ENCODE peak calls at places on chromosome 12, in seven cellular contexts. I is heart left ventricle; C is H9; Y is CD8-positive, alpha-beta T cell; H is BE2C; T is colonic mucosa; M is pancreas. W is an unnamed sample. For H3K27me3, the result is how much of the 10 kb centered on the place peaks cover.

GRCh38 chr12:78878447-78878846 is 13.9 kb downstream of the SYT1 start:
- DNase-seq in H (no peak), C (no peak), M (no peak), Y (no peak), T (no peak), I (no peak), W (no peak)

GRCh38 chr12:106583578-106584103 is 837 bp downstream of the RFX4 start:
- DNase-seq in M (peak), I (no peak), H (no peak), Y (no peak), C (peak), T (no peak), W (peak)

GRCh38 chr12:103556890-103557667 is 30.0 kb upstream of the STAB2 start:
- DNase-seq in H (no peak), T (no peak), I (no peak), M (no peak), Y (no peak), C (no peak), W (no peak)

GRCh38 chr12:98635657-98636323 is 8.8 kb downstream of the IKBIP start:
- DNase-seq in Y (no peak), C (no peak), I (no peak), M (no peak), T (no peak), H (no peak), W (no peak)

GRCh38 chr12:13362260-13362841 is 165.8 kb downstream of the EMP1 start:
- DNase-seq in M (peak), C (peak), I (peak), T (peak), Y (no peak), H (peak), W (peak)

GRCh38 chr12:116426391-116427136 is 132.6 kb upstream of the MAP1LC3B2 start:
- DNase-seq in I (peak), M (no peak), C (peak), Y (no peak), H (peak), T (no peak), W (peak)

GRCh38 chr12:115619889-115620288 is 657.6 kb downstream of the MED13L start:
- DNase-seq in T (no peak), Y (no peak), M (no peak), H (no peak), I (no peak), C (peak), W (peak)

GRCh38 chr12:126582231-126582630 is 1517.0 kb downstream of the AACS start:
- DNase-seq in Y (no peak), I (no peak), C (no peak), H (no peak), T (no peak), M (no peak), W (no peak)

GRCh38 chr12:97940629-97941028 is 478.0 kb downstream of the RMST start:
- DNase-seq in H (no peak), I (no peak), T (no peak), Y (no peak), C (no peak), M (no peak), W (no peak)

GRCh38 chr12:127169321-127170270 is 1097.4 kb upstream of the TMEM132C start:
- DNase-seq in I (no peak), C (no peak), Y (no peak), H (no peak), T (no peak), M (no peak), W (no peak)

GRCh38 chr12:117105902-117106301 is 6.7 kb upstream of the TESC start:
- DNase-seq in Y (peak), I (no peak), M (no peak), T (peak), H (no peak), C (no peak), W (no peak)

GRCh38 chr12:25436206-25436912 is 116.7 kb downstream of the LMNTD1 start:
- DNase-seq in I (no peak), H (peak), Y (peak), T (peak), M (no peak), C (peak), W (peak)

GRCh38 chr12:108649126-108649525 is 15.4 kb upstream of the SELPLG start:
- DNase-seq in Y (no peak), I (no peak), T (no peak), H (no peak), C (no peak), M (no peak), W (no peak)

GRCh38 chr12:27236498-27236897 is 7.6 kb upstream of the STK38L start:
- DNase-seq in M (no peak), C (no peak), Y (no peak), H (no peak), I (no peak), T (peak), W (no peak)

GRCh38 chr12:79933580-79934264 is 1.2 kb downstream of the PPP1R12A start:
- DNase-seq in I (no peak), C (no peak), M (no peak), H (no peak), T (peak), Y (no peak), W (peak)

GRCh38 chr12:53232641-53233538 is 881 bp upstream of the RARG start:
- DNase-seq in I (peak), M (no peak), H (peak), C (peak), T (peak), Y (peak), W (peak)

GRCh38 chr12:132614861-132615578 is 3.6 kb upstream of the P2RX2 start:
- DNase-seq in M (peak), I (peak), T (peak), C (peak), Y (peak), H (peak), W (peak)

GRCh38 chr12:114141916-114142564 is 175.9 kb upstream of the RBM19 start:
- DNase-seq in Y (no peak), I (no peak), T (no peak), C (no peak), H (peak), M (no peak), W (peak)

GRCh38 chr12:47818382-47818700 is 1.4 kb downstream of the HDAC7 start:
- DNase-seq in M (no peak), T (no peak), H (no peak), C (peak), I (no peak), Y (no peak), W (no peak)

GRCh38 chr12:46377678-46378077 is 5.1 kb upstream of the SLC38A2 start:
- DNase-seq in T (no peak), M (no peak), C (no peak), Y (no peak), H (no peak), I (no peak), W (peak)

GRCh38 chr12:31465002-31465401 is 125.9 kb downstream of the DENND5B start:
- DNase-seq in M (no peak), T (no peak), C (no peak), I (no peak), Y (no peak), H (no peak), W (no peak)

GRCh38 chr12:50072198-50072907 is 12.8 kb upstream of the SMARCD1 start:
- DNase-seq in C (no peak), T (no peak), I (no peak), M (no peak), H (no peak), Y (no peak), W (peak)

GRCh38 chr12:25904442-25904841 is 54.0 kb upstream of the RASSF8 start:
- DNase-seq in Y (no peak), I (no peak), M (no peak), H (no peak), C (no peak), T (no peak), W (no peak)

GRCh38 chr12:12474931-12475485 is 87.7 kb downstream of the DUSP16 start:
- DNase-seq in Y (peak), C (no peak), T (no peak), M (no peak), I (peak), H (no peak), W (no peak)

GRCh38 chr12:28130625-28131598 is 59.3 kb upstream of the CCDC91 start:
- DNase-seq in T (no peak), I (peak), M (no peak), C (no peak), Y (no peak), H (no peak), W (no peak)

GRCh38 chr12:89768586-89769482 is 60.2 kb upstream of the ATP2B1 start:
- DNase-seq in Y (no peak), I (no peak), C (no peak), M (no peak), T (no peak), H (peak), W (no peak)

GRCh38 chr12:49552014-49552413 is 13.2 kb downstream of the KCNH3 start:
- DNase-seq in T (no peak), I (peak), C (no peak), Y (no peak), H (no peak), M (peak), W (no peak)

GRCh38 chr12:27610380-27610779 is 85.9 kb upstream of the REP15 start:
- DNase-seq in I (no peak), T (no peak), H (no peak), C (no peak), M (no peak), Y (no peak), W (no peak)

GRCh38 chr12:55767156-55767555 is 24.2 kb downstream of the GDF11 start:
- DNase-seq in T (no peak), M (no peak), I (no peak), C (no peak), H (no peak), Y (no peak), W (no peak)

GRCh38 chr12:6198556-6198955 is 1.6 kb upstream of the CD9 start:
- DNase-seq in T (peak), C (no peak), I (no peak), H (no peak), Y (no peak), M (no peak), W (no peak)

GRCh38 chr12:41923351-41923750 is 221.3 kb downstream of the GXYLT1 start:
- DNase-seq in I (no peak), T (no peak), M (no peak), Y (no peak), H (no peak), C (no peak), W (no peak)

GRCh38 chr12:128817115-128818015 is 6.4 kb downstream of the SLC15A4 start:
- DNase-seq in C (no peak), H (no peak), M (no peak), T (no peak), I (peak), Y (no peak), W (no peak)

GRCh38 chr12:132352896-132353800 is 23.8 kb upstream of the GALNT9 start:
- DNase-seq in C (peak), H (no peak), I (no peak), T (no peak), Y (no peak), M (no peak), W (no peak)

GRCh38 chr12:81797100-81797499 is 38.0 kb upstream of the PPFIA2 start:
- DNase-seq in M (no peak), C (no peak), Y (no peak), H (no peak), T (no peak), I (no peak), W (peak)

GRCh38 chr12:18580286-18580685 is 157.5 kb downstream of the PLCZ1 start:
- DNase-seq in T (no peak), C (no peak), M (no peak), I (no peak), Y (no peak), H (no peak), W (no peak)

GRCh38 chr12:97267166-97267565 is 195.4 kb upstream of the RMST start:
- DNase-seq in C (no peak), T (no peak), Y (no peak), H (no peak), M (no peak), I (no peak), W (no peak)

GRCh38 chr12:29334911-29335310 is 46.1 kb downstream of the ERGIC2 start:
- DNase-seq in C (no peak), I (no peak), H (no peak), Y (no peak), T (no peak), M (no peak), W (no peak)

GRCh38 chr12:23504641-23505399 is 444.6 kb downstream of the SOX5 start:
- DNase-seq in Y (no peak), C (no peak), T (no peak), H (no peak), I (no peak), M (no peak), W (peak)

GRCh38 chr12:54019111-54019811 is 9.0 kb upstream of the HOXC6 start:
- DNase-seq in Y (no peak), T (no peak), C (peak), H (no peak), M (peak), I (no peak), W (peak)

GRCh38 chr12:123899368-123899767 is 73.3 kb downstream of the CCDC92 start:
- DNase-seq in M (no peak), H (no peak), T (no peak), Y (no peak), I (no peak), C (no peak), W (no peak)
- H3K27me3 ChIP-seq in M (under half), H (under half), T (under half), Y (under half), I (under half), C (under half), W (under half)

GRCh38 chr12:3004655-3005565 is 45.7 kb downstream of the TEAD4 start:
- DNase-seq in H (peak), Y (no peak), T (no peak), M (peak), I (no peak), C (no peak), W (peak)
- TF ChIP-seq CTCF in H (peak), Y (no peak), T (no peak), M (no peak), I (peak), C (peak), W (peak)

GRCh38 chr12:57612711-57613426 is 1.6 kb downstream of the ARHGEF25 start:
- DNase-seq in Y (no peak), M (no peak), C (no peak), H (no peak), T (no peak), I (no peak), W (peak)
- H3K27me3 ChIP-seq in Y (under half), M (under half), C (under half), H (under half), T (under half), I (under half), W (under half)

GRCh38 chr12:63782466-63782865 is 2.8 kb downstream of the RXYLT1 start:
- DNase-seq in H (no peak), C (no peak), I (no peak), T (no peak), Y (no peak), M (no peak), W (no peak)

DNA sequence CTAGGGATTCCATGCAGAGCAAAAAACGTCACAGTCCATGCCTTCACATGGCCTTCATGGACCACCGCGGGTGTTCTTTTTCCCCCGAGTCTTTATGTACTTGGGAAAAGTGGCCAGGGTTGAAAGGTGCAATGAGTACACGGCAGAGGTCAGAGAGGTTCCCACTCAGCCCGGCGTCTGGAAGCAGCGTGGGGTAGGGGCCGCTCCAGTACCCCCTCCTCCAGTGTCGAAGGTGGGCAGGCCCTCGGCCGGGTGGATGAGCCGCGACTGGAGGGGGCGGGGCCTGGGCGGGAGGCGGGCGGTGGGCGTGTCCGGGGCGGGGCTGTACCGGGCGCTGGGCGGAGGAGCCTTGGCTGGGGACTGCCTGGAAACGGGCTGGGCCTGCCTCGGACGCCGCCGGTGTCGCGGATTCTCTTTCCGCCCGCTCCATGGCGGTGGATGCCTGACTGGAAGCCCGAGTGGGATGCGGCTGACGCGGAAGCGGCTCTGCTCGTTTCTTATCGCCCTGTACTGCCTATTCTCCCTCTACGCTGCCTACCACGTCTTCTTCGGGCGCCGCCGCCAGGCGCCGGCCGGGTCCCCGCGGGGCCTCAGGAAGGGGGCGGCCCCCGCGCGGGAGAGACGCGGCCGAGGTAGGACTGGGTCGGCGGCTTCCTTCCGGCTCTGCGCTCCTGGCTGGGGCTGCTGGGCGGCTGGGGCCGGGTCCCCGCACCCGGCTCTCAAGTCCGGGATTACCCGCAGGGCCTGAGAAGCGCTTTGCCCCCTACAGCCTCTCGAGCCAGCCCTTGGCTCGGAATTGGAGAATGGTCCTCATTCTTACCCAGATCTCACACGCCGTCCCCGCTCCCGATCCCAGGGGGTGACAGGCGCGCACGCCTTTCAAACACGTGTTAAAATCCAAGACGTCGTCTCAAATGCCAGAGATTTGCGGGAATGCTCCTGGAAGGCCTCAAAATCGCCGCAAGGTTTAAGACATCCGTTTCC is at the start of gene RXYLT1:
- DNase-seq in H (peak), C (peak), Y (peak), T (peak), M (peak), I (peak), W (peak)
- TF ChIP-seq CTCF in H (no peak), C (no peak), Y (no peak), T (no peak), M (no peak), I (no peak), W (peak)

GRCh38 chr12:57852620-57853509 is 6.3 kb upstream of the CTDSP2 start:
- DNase-seq in Y (no peak), I (peak), M (no peak), T (no peak), C (peak), H (no peak), W (peak)
- H3K27me3 ChIP-seq in Y (under half), I (under half), M (under half), T (under half), C (under half), H (under half), W (under half)

GRCh38 chr12:71014180-71014785 is 93.7 kb upstream of the PTPRR start:
- DNase-seq in M (no peak), Y (no peak), C (no peak), I (no peak), T (no peak), H (no peak), W (no peak)
- TF ChIP-seq CTCF in M (no peak), Y (no peak), C (peak), I (no peak), T (peak), H (peak), W (peak)

GRCh38 chr12:112677050-112677765 is 114.3 kb upstream of the RPH3A start:
- DNase-seq in M (no peak), T (no peak), Y (no peak), I (no peak), H (no peak), C (no peak), W (no peak)
- H3K27me3 ChIP-seq in M (under half), T (under half), Y (under half), I (under half), H (under half), C (under half), W (under half)

W was measured in endodermal cell.